ENCODE peak calls at places on chromosomes 12 and 14, in four cellular contexts. O is lung, V is Daoy, N is neural crest cell. W is an unnamed sample.

GRCh38 chr14:49992901-49993335 is 100.0 kb downstream of the ARF6 start:
- DNase-seq in O (no peak), V (peak), N (no peak), W (no peak)

GRCh38 chr12:37546901-37547475 is 769.6 kb upstream of the ALG10B start:
- DNase-seq in V (no peak), O (no peak), N (no peak), W (no peak)

GRCh38 chr12:119956047-119956446 is 33.0 kb upstream of the BICDL1 start:
- DNase-seq in O (no peak), V (no peak), N (no peak), W (no peak)

GRCh38 chr12:102454808-102455760 is 25.3 kb downstream of the IGF1 start:
- DNase-seq in O (peak), V (no peak), N (no peak), W (no peak)

GRCh38 chr12:94062796-94063635 is 85.4 kb upstream of the PLXNC1 start:
- DNase-seq in N (no peak), O (peak), V (no peak), W (no peak)

GRCh38 chr14:22553445-22553844 is 35.6 kb downstream of the DAD1 start:
- DNase-seq in V (no peak), N (no peak), O (no peak), W (no peak)

GRCh38 chr14:93086441-93087055 is 29.2 kb downstream of the ITPK1 start:
- DNase-seq in V (peak), N (no peak), O (no peak), W (no peak)

GRCh38 chr12:124660846-124661245 is 93.4 kb upstream of the NCOR2 start:
- DNase-seq in V (no peak), O (no peak), N (no peak), W (no peak)

GRCh38 chr12:69470189-69471094 is at the start of gene FRS2:
- DNase-seq in V (peak), N (peak), O (peak), W (peak)

GRCh38 chr14:104240426-104241157 is 102.2 kb downstream of the KIF26A start:
- DNase-seq in N (no peak), V (no peak), O (no peak), W (peak)

GRCh38 chr12:132554857-132555630 is 55.3 kb downstream of the LRCOL1 start:
- DNase-seq in N (peak), V (peak), O (no peak), W (peak)

GRCh38 chr12:79959484-79959883 is 24.6 kb upstream of the PPP1R12A start:
- DNase-seq in N (no peak), V (no peak), O (no peak), W (no peak)

GRCh38 chr12:89289720-89290119 is 62.6 kb downstream of the DUSP6 start:
- DNase-seq in V (no peak), O (no peak), N (no peak), W (no peak)

GRCh38 chr12:97167598-97167997 is 260.5 kb downstream of the NEDD1 start:
- DNase-seq in N (no peak), O (no peak), V (peak), W (no peak)

GRCh38 chr12:108825205-108825950 is 32.0 kb downstream of the SSH1 start:
- DNase-seq in N (no peak), O (no peak), V (peak), W (no peak)

GRCh38 chr14:58752782-58753181 is 115.0 kb downstream of the DACT1 start:
- DNase-seq in V (peak), N (no peak), O (peak), W (no peak)

GRCh38 chr12:42332301-42332894 is 6.4 kb downstream of the PPHLN1 start:
- DNase-seq in O (no peak), V (peak), N (no peak), W (no peak)

GRCh38 chr12:70619471-70620152 is 17.6 kb downstream of the PTPRB start:
- DNase-seq in V (no peak), O (no peak), N (no peak), W (no peak)

GRCh38 chr14:95413289-95414215 is 93.8 kb upstream of the CLMN start:
- DNase-seq in O (no peak), N (no peak), V (peak), W (peak)

GRCh38 chr14:104195854-104196253 is 57.5 kb downstream of the KIF26A start:
- DNase-seq in O (no peak), N (no peak), V (no peak), W (no peak)

GRCh38 chr12:124700810-124701594 is 133.6 kb upstream of the NCOR2 start:
- DNase-seq in N (no peak), O (peak), V (no peak), W (peak)

GRCh38 chr14:90368946-90369721 is 27.7 kb upstream of the CALM1 start:
- DNase-seq in N (no peak), V (peak), O (no peak), W (peak)

GRCh38 chr12:124763594-124763979 is 100.1 kb downstream of the SCARB1 start:
- DNase-seq in N (no peak), V (no peak), O (no peak), W (no peak)

GRCh38 chr14:104108570-104109060 is 23.1 kb downstream of the ASPG start:
- DNase-seq in O (no peak), V (no peak), N (no peak), W (peak)

GRCh38 chr12:132429932-132430643 is 59.9 kb upstream of the FBRSL1 start:
- DNase-seq in O (no peak), V (peak), N (no peak), W (peak)

GRCh38 chr14:100859781-100860180 is 33.9 kb downstream of the MEG3 start:
- DNase-seq in N (no peak), O (no peak), V (no peak), W (no peak)

GRCh38 chr12:25501565-25501964 is 51.5 kb downstream of the LMNTD1 start:
- DNase-seq in N (no peak), O (no peak), V (no peak), W (no peak)

GRCh38 chr12:68378859-68379628 is 46.9 kb upstream of the MDM1 start:
- DNase-seq in N (no peak), O (peak), V (no peak), W (no peak)

GRCh38 chr12:48189331-48190125 is 6.1 kb downstream of the CCDC184 start:
- DNase-seq in O (peak), N (peak), V (peak), W (peak)

GRCh38 chr12:41264281-41264680 is 76.2 kb downstream of the PDZRN4 start:
- DNase-seq in O (no peak), V (no peak), N (no peak), W (no peak)

GRCh38 chr12:57939291-57939690 is 2.1 kb upstream of the ATP23 start:
- DNase-seq in V (no peak), N (no peak), O (no peak), W (no peak)

GRCh38 chr14:22565391-22565945 is 23.6 kb downstream of the DAD1 start:
- DNase-seq in N (no peak), V (no peak), O (no peak), W (no peak)

GRCh38 chr12:12210983-12211382 is 55.9 kb downstream of the LRP6 start:
- DNase-seq in O (no peak), N (no peak), V (no peak), W (no peak)

GRCh38 chr12:69999561-69999960 is 174.5 kb downstream of the MYRFL start:
- DNase-seq in V (no peak), N (no peak), O (no peak), W (no peak)

GRCh38 chr14:34051966-34052657 is 101.2 kb upstream of the EGLN3 start:
- DNase-seq in N (no peak), V (peak), O (no peak), W (peak)

GRCh38 chr14:97920201-97920600 is 1123.0 kb downstream of the VRK1 start:
- DNase-seq in V (peak), O (no peak), N (no peak), W (no peak)